ENCODE peak calls at places on chromosome 13, in ten cellular contexts. C is thyroid gland, F is right lobe of liver, J is heart left ventricle, T is breast epithelium, A is IMR-90, I is H1, P is transverse colon, X is testis, O is tibial nerve. Z is an unnamed sample. For H3K36me3, the result is how much of the 10 kb centered on the place peaks cover.

GRCh38 chr13:106318941-106319411 is 216.5 kb downstream of the EFNB2 start:
- DNase-seq in I (no peak), F (no peak), A (peak), C (peak), X (no peak), J (no peak), P (no peak), O (no peak), T (no peak), Z (no peak)

GRCh38 chr13:44312131-44312530 is 61.5 kb upstream of the SERP2 start:
- DNase-seq in T (no peak), J (no peak), F (no peak), O (no peak), X (no peak), P (no peak), A (no peak), I (no peak), C (no peak), Z (no peak)

GRCh38 chr13:33251131-33251629 is 34.4 kb downstream of the STARD13 start:
- DNase-seq in C (no peak), X (no peak), F (no peak), T (no peak), J (peak), I (no peak), A (peak), O (no peak), P (no peak), Z (no peak)

GRCh38 chr13:41916173-41916954 is 44.5 kb downstream of the VWA8 start:
- DNase-seq in I (no peak), C (no peak), J (no peak), A (peak), T (no peak), X (no peak), O (no peak), F (no peak), P (no peak), Z (no peak)

GRCh38 chr13:90281709-90282108 is 1065.8 kb upstream of the MIR17HG start:
- DNase-seq in P (no peak), O (no peak), X (no peak), T (no peak), F (no peak), C (no peak), I (no peak), J (no peak), A (no peak), Z (no peak)

GRCh38 chr13:19159181-19159580 is 22.4 kb downstream of the TUBA3C start:
- DNase-seq in A (no peak), J (no peak), P (no peak), X (no peak), O (no peak), T (no peak), I (no peak), F (no peak), C (no peak), Z (no peak)

GRCh38 chr13:91351123-91351522 is 3.6 kb downstream of the MIR17HG start:
- DNase-seq in I (no peak), A (no peak), C (no peak), J (no peak), T (no peak), X (no peak), P (no peak), O (no peak), F (no peak), Z (no peak)

GRCh38 chr13:27415116-27415515 is 9.3 kb upstream of the GTF3A start:
- DNase-seq in P (no peak), T (no peak), C (no peak), X (no peak), F (no peak), A (no peak), J (no peak), I (no peak), O (no peak), Z (no peak)

GRCh38 chr13:66794340-66795031 is 435.6 kb downstream of the PCDH9 start:
- DNase-seq in A (no peak), C (no peak), T (no peak), J (no peak), F (no peak), P (no peak), O (no peak), I (no peak), X (no peak), Z (no peak)

GRCh38 chr13:80359459-80360297 is 18.8 kb upstream of the SPRY2 start:
- DNase-seq in C (peak), I (peak), O (no peak), F (no peak), T (no peak), A (no peak), P (no peak), X (no peak), J (no peak), Z (no peak)

GRCh38 chr13:26742691-26743358 is 17.8 kb downstream of the GPR12 start:
- DNase-seq in A (no peak), C (no peak), P (no peak), T (no peak), I (no peak), O (no peak), X (no peak), J (no peak), F (no peak), Z (no peak)

GRCh38 chr13:73832203-73832602 is 302.0 kb downstream of the KLF12 start:
- DNase-seq in O (no peak), X (no peak), A (no peak), C (no peak), J (no peak), F (no peak), T (no peak), I (no peak), P (no peak), Z (no peak)

GRCh38 chr13:55788548-55788947 is 1352.2 kb upstream of the PRR20A start:
- DNase-seq in P (no peak), I (no peak), J (no peak), F (no peak), C (no peak), X (no peak), A (no peak), O (no peak), T (no peak), Z (no peak)

GRCh38 chr13:71320452-71320851 is 546.6 kb downstream of the DACH1 start:
- DNase-seq in A (peak), O (no peak), T (no peak), P (no peak), C (no peak), F (no peak), J (no peak), X (no peak), I (no peak), Z (no peak)

GRCh38 chr13:103730407-103730806 is 664.2 kb upstream of the SLC10A2 start:
- DNase-seq in P (no peak), C (no peak), X (no peak), O (no peak), A (no peak), I (no peak), J (peak), T (no peak), F (peak), Z (no peak)

GRCh38 chr13:35599385-35599784 is 122.9 kb upstream of the MAB21L1 start:
- DNase-seq in O (no peak), T (no peak), I (no peak), A (no peak), X (no peak), F (no peak), C (no peak), P (no peak), J (no peak), Z (no peak)

GRCh38 chr13:91361755-91362271 is 14.3 kb downstream of the MIR17HG start:
- DNase-seq in F (no peak), C (no peak), O (no peak), J (no peak), T (no peak), A (no peak), I (no peak), P (no peak), X (no peak), Z (no peak)

GRCh38 chr13:59444210-59444857 is 719.4 kb downstream of the DIAPH3 start:
- DNase-seq in J (no peak), I (no peak), P (no peak), X (no peak), F (no peak), C (peak), A (no peak), T (no peak), O (no peak), Z (no peak)

GRCh38 chr13:111282425-111282824 is 38.0 kb upstream of the TEX29 start:
- DNase-seq in C (no peak), F (no peak), I (no peak), X (no peak), A (no peak), O (no peak), T (no peak), P (no peak), J (no peak), Z (no peak)

GRCh38 chr13:31209172-31209818 is 9.5 kb downstream of the B3GLCT start:
- DNase-seq in I (no peak), C (peak), A (peak), O (peak), X (peak), P (peak), F (no peak), T (peak), J (peak), Z (no peak)

GRCh38 chr13:73876323-73876722 is 257.9 kb downstream of the KLF12 start:
- DNase-seq in A (no peak), I (no peak), F (no peak), P (no peak), X (no peak), C (no peak), O (no peak), T (no peak), J (peak), Z (no peak)

GRCh38 chr13:61774903-61775302 is 359.3 kb upstream of the PCDH20 start:
- DNase-seq in P (no peak), I (no peak), O (no peak), X (no peak), C (no peak), T (no peak), J (no peak), F (no peak), A (no peak), Z (no peak)

GRCh38 chr13:37490176-37490575 is 108.4 kb downstream of the POSTN start:
- DNase-seq in I (no peak), C (no peak), A (peak), P (no peak), T (no peak), J (no peak), X (no peak), F (no peak), O (no peak), Z (no peak)

GRCh38 chr13:96996097-96996496 is 1.8 kb upstream of the OXGR1 start:
- DNase-seq in F (no peak), O (no peak), I (no peak), X (no peak), C (no peak), T (no peak), J (no peak), P (no peak), A (no peak), Z (no peak)

GRCh38 chr13:41859555-41859954 is 101.4 kb downstream of the VWA8 start:
- DNase-seq in T (no peak), A (no peak), I (no peak), C (no peak), P (no peak), F (no peak), O (no peak), X (no peak), J (no peak), Z (no peak)

GRCh38 chr13:61406275-61406674 is 9.4 kb downstream of the PCDH20 start:
- DNase-seq in I (no peak), P (no peak), J (no peak), O (no peak), X (no peak), A (no peak), T (no peak), F (no peak), C (no peak), Z (no peak)

GRCh38 chr13:29902632-29903305 is 52.4 kb upstream of the UBL3 start:
- DNase-seq in A (no peak), T (no peak), O (no peak), C (no peak), J (no peak), X (no peak), F (no peak), P (no peak), I (no peak), Z (no peak)

GRCh38 chr13:46129124-46129523 is 24.3 kb upstream of the CPB2 start:
- DNase-seq in O (no peak), T (no peak), X (no peak), F (no peak), C (no peak), A (no peak), P (no peak), I (no peak), J (no peak), Z (no peak)
- TF ChIP-seq POLR2A in O (no peak), T (no peak), X (no peak), F (no peak), C (no peak), A (no peak), P (no peak), I (no peak), J (no peak), Z (no peak)

DNA sequence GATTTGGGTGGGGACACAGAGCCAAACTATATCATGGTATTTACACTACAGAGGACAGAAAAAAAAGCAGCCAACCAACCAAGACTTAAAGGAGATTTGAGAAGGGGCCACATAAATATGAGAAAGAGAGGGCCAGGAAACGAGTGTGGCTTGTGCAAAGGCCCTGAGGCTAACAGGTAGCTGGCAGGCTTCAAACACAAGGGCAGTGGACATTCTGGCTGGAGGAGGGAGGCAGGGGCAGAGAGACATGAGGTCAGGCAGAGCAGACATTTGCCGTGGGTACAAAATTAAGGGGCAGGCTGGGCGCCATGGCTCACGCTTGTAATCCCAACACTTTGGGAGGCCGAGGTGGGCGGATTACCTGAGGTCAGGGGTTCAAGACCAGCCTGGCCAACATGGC is 278.7 kb downstream of the FOXO1 start:
- DNase-seq in P (no peak), J (no peak), C (no peak), F (no peak), A (no peak), O (no peak), X (no peak), I (no peak), T (no peak), Z (peak)
- H3K27ac ChIP-seq in P (no peak), J (no peak), C (no peak), F (no peak), A (no peak), O (no peak), X (no peak), I (no peak), T (no peak), Z (no peak)

GRCh38 chr13:100637380-100637779 is 37.2 kb downstream of the TMTC4 start:
- DNase-seq in I (no peak), T (no peak), C (no peak), X (no peak), F (no peak), J (no peak), P (no peak), A (no peak), O (no peak), Z (no peak)

GRCh38 chr13:100636441-100636840 is 38.2 kb downstream of the TMTC4 start:
- DNase-seq in X (no peak), J (no peak), T (no peak), I (no peak), P (no peak), F (no peak), O (no peak), C (no peak), A (no peak), Z (no peak)

GRCh38 chr13:100634686-100635085 is 39.9 kb downstream of the TMTC4 start:
- DNase-seq in P (no peak), A (no peak), J (no peak), I (no peak), X (no peak), O (no peak), C (no peak), T (no peak), F (no peak), Z (no peak)

GRCh38 chr13:100633461-100633860 is 41.1 kb downstream of the TMTC4 start:
- DNase-seq in F (no peak), X (no peak), T (no peak), P (no peak), O (no peak), C (no peak), I (no peak), J (no peak), A (peak), Z (no peak)

DNA sequence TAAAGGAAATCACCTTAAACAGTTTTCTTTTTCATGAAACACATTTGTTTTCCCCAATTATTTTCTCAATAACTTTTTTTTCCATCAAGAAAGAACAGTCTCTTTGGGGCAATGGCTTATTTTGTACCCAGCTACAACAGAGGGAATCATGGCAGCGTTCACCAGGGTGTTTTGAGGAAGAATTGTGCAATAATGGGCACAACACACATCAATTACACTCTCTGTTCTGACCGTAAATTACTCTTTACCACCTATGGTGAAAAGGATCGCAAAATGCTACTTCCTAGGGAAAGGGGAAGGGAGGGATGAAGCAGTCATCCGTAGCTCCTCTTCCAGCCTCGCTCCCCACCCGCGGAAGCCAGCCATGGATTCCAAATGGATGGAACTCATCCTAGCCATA is 38.6 kb downstream of the TMTC4 start:
- DNase-seq in C (no peak), T (no peak), X (no peak), A (no peak), O (no peak), F (no peak), I (no peak), P (no peak), J (no peak), Z (no peak)
- H3K36me3 ChIP-seq in C (under half), T (under half), X (under half), A (under half), O (half or more), F (under half), I (under half), P (under half), J (under half), Z (under half)

GRCh38 chr13:114065141-114065925 is 67.1 kb downstream of the RASA3 start:
- DNase-seq in C (peak), P (peak), J (peak), X (peak), T (peak), A (peak), I (peak), F (peak), O (peak), Z (no peak)
- TF ChIP-seq POLR2A in C (peak), P (peak), J (no peak), X (no peak), T (no peak), A (peak), I (peak), F (peak), O (peak), Z (no peak)

GRCh38 chr13:38902551-38902950 is 88.1 kb downstream of the STOML3 start:
- DNase-seq in O (no peak), X (no peak), J (no peak), P (no peak), C (no peak), T (no peak), F (no peak), A (no peak), I (no peak), Z (no peak)
- H3K27ac ChIP-seq in O (no peak), X (no peak), J (no peak), P (no peak), C (no peak), T (no peak), F (no peak), A (no peak), I (no peak), Z (no peak)

DNA sequence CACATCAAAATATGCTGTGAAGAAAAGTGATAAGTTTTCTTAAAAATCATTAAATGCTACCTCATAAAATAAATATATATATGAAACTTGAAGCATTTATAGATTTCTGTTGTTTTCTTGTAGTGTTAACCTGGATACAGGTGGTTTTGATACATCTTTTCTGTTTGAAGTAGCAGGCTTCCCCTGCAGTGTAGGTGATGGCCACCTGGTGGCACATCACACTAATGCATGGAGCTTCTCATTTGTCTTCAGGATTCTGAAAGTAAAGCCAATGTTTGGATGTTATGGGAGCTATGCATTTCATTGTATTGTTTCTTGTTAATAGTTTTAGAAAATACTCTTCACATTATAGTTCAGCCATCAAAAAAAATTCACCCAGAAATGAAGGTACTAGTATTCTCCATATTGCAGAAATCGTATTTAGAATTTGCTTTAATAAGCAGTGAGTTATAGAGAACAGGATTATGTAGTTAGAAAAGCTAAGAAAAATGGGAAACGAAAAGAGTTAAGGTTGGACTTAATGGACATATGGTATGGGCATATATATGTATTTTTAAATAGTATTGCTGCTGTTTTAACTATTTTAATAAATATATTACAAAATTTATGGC is 18.7 kb downstream of the GPR180 start:
- DNase-seq in F (no peak), P (no peak), O (no peak), C (peak), X (no peak), A (peak), T (no peak), J (no peak), I (no peak), Z (no peak)
- H3K36me3 ChIP-seq in F (under half), P (under half), O (under half), C (under half), X (under half), A (under half), T (under half), J (under half), I (under half), Z (under half)

DNA sequence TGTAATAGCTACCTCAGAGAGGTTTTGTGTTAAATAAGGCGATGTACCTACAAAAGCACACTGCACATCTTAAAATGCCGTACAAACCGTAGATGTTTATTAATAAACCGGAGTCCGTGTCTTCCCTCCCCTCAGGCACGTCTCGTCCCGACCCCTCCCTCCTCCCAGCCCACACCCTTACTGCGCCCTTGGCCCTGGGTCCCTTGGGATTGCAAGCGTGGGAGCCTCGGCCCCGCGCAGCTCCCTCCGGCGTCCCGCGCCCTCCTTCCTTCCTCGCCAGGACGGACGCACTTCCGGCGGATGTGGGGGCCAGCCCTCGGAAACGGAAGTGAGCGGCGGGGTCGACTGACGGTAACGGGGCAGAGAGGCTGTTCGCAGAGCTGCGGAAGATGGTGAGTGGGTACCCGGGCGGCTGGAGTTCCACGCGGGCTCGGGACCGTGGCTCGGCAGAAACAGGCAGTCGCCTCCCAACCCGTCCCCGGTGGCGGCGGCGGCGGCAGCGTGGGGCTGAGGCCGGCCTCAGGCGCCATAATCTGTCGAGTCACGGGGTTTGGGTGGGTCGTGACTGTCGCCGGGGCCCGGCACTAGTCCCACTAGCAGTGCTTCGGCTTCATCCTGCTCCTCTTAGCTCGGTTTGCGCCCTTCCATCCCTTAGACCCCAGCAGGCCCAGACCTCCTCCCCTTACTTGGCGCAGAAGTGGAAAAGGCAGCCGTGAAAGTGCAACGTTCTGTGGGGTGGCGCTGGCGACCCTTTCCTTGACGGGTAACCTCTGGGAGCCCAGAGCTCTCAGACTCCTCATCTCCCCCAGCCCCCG is at the start of gene POMP:
- DNase-seq in O (peak), T (peak), P (peak), C (peak), X (peak), A (peak), F (peak), I (peak), J (peak), Z (no peak)
- TF ChIP-seq POLR2A in O (peak), T (peak), P (peak), C (peak), X (peak), A (peak), F (peak), I (peak), J (peak), Z (peak)

GRCh38 chr13:39397866-39398265 is 205.1 kb downstream of the LHFPL6 start:
- DNase-seq in P (no peak), I (no peak), T (no peak), O (no peak), A (no peak), C (no peak), J (peak), X (no peak), F (no peak), Z (no peak)

GRCh38 chr13:39397221-39397620 is 205.8 kb downstream of the LHFPL6 start:
- DNase-seq in P (no peak), A (no peak), T (no peak), C (no peak), J (no peak), O (no peak), X (no peak), I (no peak), F (no peak), Z (no peak)

GRCh38 chr13:39394811-39395685 is 207.9 kb downstream of the LHFPL6 start:
- DNase-seq in T (no peak), F (no peak), C (no peak), J (no peak), X (peak), A (no peak), I (no peak), P (no peak), O (no peak), Z (no peak)
- H3K27ac ChIP-seq in T (peak), F (no peak), C (no peak), J (peak), X (peak), A (no peak), I (no peak), P (no peak), O (peak), Z (peak)